ENCODE peak calls at places on chromosomes 11 and 22, in six cellular contexts. S is A549; V is thyroid gland; X is fibroblast of pulmonary artery; B is astrocyte of the spinal cord; U is CD4-positive, alpha-beta T cell. Q is an unnamed sample.

GRCh38 chr11:77193167-77193566 is 65.1 kb downstream of the MYO7A start:
- DNase-seq in V (no peak), U (no peak), X (no peak), S (no peak), B (no peak), Q (no peak)

GRCh38 chr11:117724104-117724503 is 72.9 kb downstream of the DSCAML1 start:
- DNase-seq in B (no peak), U (no peak), S (no peak), V (no peak), X (no peak), Q (no peak)

GRCh38 chr11:124483422-124483821 is 37.9 kb upstream of the OR8B8 start:
- DNase-seq in B (no peak), X (no peak), V (no peak), S (no peak), U (no peak), Q (no peak)

GRCh38 chr11:46305295-46305694 is 27.8 kb downstream of the CREB3L1 start:
- DNase-seq in V (no peak), B (no peak), X (peak), U (no peak), S (no peak), Q (peak)

GRCh38 chr11:4464216-4465159 is 15.4 kb downstream of the OR52K2 start:
- DNase-seq in U (no peak), V (no peak), B (peak), X (no peak), S (peak), Q (peak)

GRCh38 chr11:14905104-14906033 is 13.3 kb upstream of the CYP2R1 start:
- DNase-seq in V (peak), B (peak), U (peak), X (peak), S (peak), Q (peak)

GRCh38 chr11:65498042-65498726 is 661 bp upstream of the MALAT1 start:
- DNase-seq in X (peak), V (peak), S (peak), U (peak), B (no peak), Q (peak)

GRCh38 chr22:30224161-30224857 is 22.2 kb downstream of the LIF start:
- DNase-seq in S (peak), V (no peak), B (peak), U (no peak), X (no peak), Q (no peak)

GRCh38 chr22:35230839-35231584 is 26.3 kb upstream of the HMGXB4 start:
- DNase-seq in V (no peak), B (no peak), X (no peak), U (no peak), S (peak), Q (no peak)

GRCh38 chr11:113096661-113097060 is 135.4 kb downstream of the NCAM1 start:
- DNase-seq in B (no peak), S (no peak), X (no peak), U (no peak), V (no peak), Q (no peak)

GRCh38 chr22:47784991-47785390 is 1022.5 kb downstream of the TBC1D22A start:
- DNase-seq in B (no peak), U (no peak), V (no peak), S (no peak), X (no peak), Q (no peak)

GRCh38 chr11:61378713-61379313 is 13.6 kb upstream of the TMEM216 start:
- DNase-seq in V (no peak), B (peak), X (peak), U (no peak), S (peak), Q (peak)

GRCh38 chr11:102186836-102187235 is 76.6 kb downstream of the YAP1 start:
- DNase-seq in B (peak), V (no peak), U (no peak), X (no peak), S (no peak), Q (peak)

GRCh38 chr11:15958939-15959338 is 397.4 kb downstream of the SOX6 start:
- DNase-seq in U (no peak), X (no peak), V (no peak), S (no peak), B (no peak), Q (peak)

GRCh38 chr11:48036011-48036410 is 55.7 kb downstream of the PTPRJ start:
- DNase-seq in B (no peak), X (no peak), S (no peak), V (no peak), U (no peak), Q (peak)

GRCh38 chr11:85776951-85777602 is 33.9 kb downstream of the SYTL2 start:
- DNase-seq in U (no peak), S (no peak), X (no peak), B (no peak), V (no peak), Q (no peak)

GRCh38 chr22:46464701-46465347 is 72.6 kb downstream of the CELSR1 start:
- DNase-seq in X (no peak), U (no peak), V (peak), S (no peak), B (no peak), Q (no peak)

GRCh38 chr11:2375341-2375853 is 1.7 kb upstream of the CD81 start:
- DNase-seq in V (peak), B (no peak), U (no peak), S (no peak), X (no peak), Q (no peak)

GRCh38 chr11:104033134-104033533 is 3.3 kb upstream of the DDI1 start:
- DNase-seq in X (peak), S (peak), V (no peak), B (peak), U (no peak), Q (peak)

GRCh38 chr22:17569971-17570511 is 6.7 kb downstream of the SLC25A18 start:
- DNase-seq in U (no peak), S (no peak), X (peak), B (peak), V (no peak), Q (no peak)

GRCh38 chr11:119691020-119691666 is 37.9 kb downstream of the NECTIN1 start:
- DNase-seq in B (no peak), V (no peak), X (no peak), S (no peak), U (no peak), Q (no peak)
- TF ChIP-seq CTCF in B (peak), V (no peak), X (no peak), S (no peak), U (no peak), Q (no peak)

GRCh38 chr11:827146-827860 is 416 bp upstream of the CRACR2B start:
- DNase-seq in S (no peak), V (no peak), U (no peak), B (no peak), X (no peak), Q (no peak)
- TF ChIP-seq CTCF in S (no peak), V (no peak), U (no peak), B (no peak), X (no peak), Q (no peak)

DNA sequence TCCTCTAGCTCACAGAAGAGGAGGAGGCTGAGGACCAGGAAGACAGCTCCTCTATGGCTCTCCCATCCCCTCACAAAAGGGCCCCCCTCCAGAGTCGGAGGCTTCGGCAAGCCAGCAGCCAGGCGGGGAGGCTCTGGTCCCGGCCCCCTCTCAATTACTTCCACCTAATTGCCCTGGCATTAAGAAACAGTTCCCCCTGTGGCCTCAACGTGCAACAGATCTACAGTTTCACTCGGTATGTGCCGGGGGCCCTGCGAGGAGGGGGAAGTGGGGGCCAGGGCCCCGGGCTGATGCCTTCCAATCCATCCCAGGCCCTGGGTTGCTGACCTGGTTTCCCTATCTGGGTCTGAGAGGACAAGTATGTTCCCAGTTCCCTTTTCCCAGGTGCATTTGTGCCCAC is 7.9 kb downstream of the FOXR1 start:
- DNase-seq in B (no peak), X (no peak), S (no peak), V (peak), U (no peak), Q (no peak)
- TF ChIP-seq CTCF in B (no peak), X (no peak), S (no peak), V (no peak), U (no peak), Q (no peak)

DNA sequence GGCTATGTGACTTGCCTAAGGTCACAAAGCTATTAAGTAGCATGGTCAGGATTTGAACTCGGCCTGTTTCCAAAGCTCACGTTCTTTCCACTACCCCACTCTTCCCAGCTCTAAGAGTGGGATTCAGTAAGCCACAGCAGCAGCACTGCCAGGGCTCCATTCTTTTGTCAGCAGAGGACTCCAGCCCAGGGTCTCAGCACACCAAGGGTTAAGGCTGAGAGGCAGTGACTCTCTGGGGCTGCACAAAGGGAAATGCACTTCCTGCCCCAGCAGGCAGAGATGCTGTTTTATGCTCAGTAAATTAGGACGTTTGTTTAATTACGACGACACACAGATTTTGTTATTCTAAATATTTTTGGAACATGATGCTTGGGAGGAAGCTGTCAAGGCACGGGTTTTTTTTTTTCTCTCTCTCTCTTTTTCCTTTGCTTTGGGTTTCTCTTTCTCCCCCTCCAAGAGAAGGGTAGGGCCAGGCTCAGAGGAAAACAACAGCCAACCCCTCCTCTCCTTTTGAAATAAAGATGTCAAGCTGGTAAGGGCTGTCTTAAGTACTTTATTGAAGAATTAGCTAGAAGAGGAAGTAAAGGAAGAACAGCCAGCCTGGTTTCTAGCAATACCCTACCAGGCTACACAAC is 2.9 kb downstream of the MYH9 start:
- DNase-seq in S (no peak), X (no peak), B (peak), U (peak), V (no peak), Q (peak)
- TF ChIP-seq CTCF in S (no peak), X (no peak), B (no peak), U (peak), V (no peak), Q (peak)

Q was measured in fibroblast of the aortic adventitia.